ENCODE peak calls at places on chromosomes 11 and 22, in four cellular contexts. X is K562, D is GM12878, Z is H1. U is an unnamed sample.

GRCh38 chr22:39130892-39131855 is 21.3 kb downstream of the CBX7 start:
- DNase-seq in D (no peak), Z (no peak), X (no peak), U (peak)

GRCh38 chr22:23762866-23763578 is at the start of gene C22orf15:
- DNase-seq in Z (no peak), D (no peak), X (peak), U (no peak)

GRCh38 chr11:45097721-45098493 is 48.5 kb upstream of the PRDM11 start:
- DNase-seq in D (no peak), X (peak), Z (no peak), U (no peak)

GRCh38 chr22:20015971-20016733 is 471 bp downstream of the ARVCF start:
- DNase-seq in D (no peak), Z (no peak), X (peak), U (peak)

GRCh38 chr11:57429946-57430345 is 3.0 kb upstream of the SLC43A3 start:
- DNase-seq in X (no peak), D (no peak), Z (no peak), U (no peak)

GRCh38 chr11:66288138-66288865 is 641 bp downstream of the YIF1A start:
- DNase-seq in Z (no peak), X (no peak), D (no peak), U (peak)

GRCh38 chr11:10366568-10367331 is 61.9 kb downstream of the ADM start:
- DNase-seq in Z (peak), X (peak), D (peak), U (peak)

GRCh38 chr11:73189315-73189714 is 28.8 kb upstream of the P2RY2 start:
- DNase-seq in X (no peak), D (peak), Z (no peak), U (no peak)

GRCh38 chr11:12272821-12273617 is 104.4 kb upstream of the PARVA start:
- DNase-seq in D (no peak), Z (no peak), X (no peak), U (peak)

GRCh38 chr11:61294717-61295595 is at the start of gene VWCE:
- DNase-seq in D (no peak), X (no peak), Z (peak), U (peak)

GRCh38 chr11:47552086-47552580 is 799 bp downstream of the CELF1 start:
- DNase-seq in X (peak), Z (no peak), D (no peak), U (peak)

GRCh38 chr11:103061656-103062055 is 30.3 kb downstream of the DCUN1D5 start:
- DNase-seq in D (no peak), Z (no peak), X (no peak), U (no peak)

GRCh38 chr22:17777005-17777716 is 2.9 kb upstream of the BID start:
- DNase-seq in Z (no peak), X (peak), D (peak), U (peak)

GRCh38 chr22:42433754-42434153 is 1.6 kb upstream of the NFAM1 start:
- DNase-seq in D (no peak), X (no peak), Z (no peak), U (no peak)

GRCh38 chr11:83818349-83818748 is 532.2 kb upstream of the CCDC90B start:
- DNase-seq in D (no peak), Z (no peak), X (no peak), U (no peak)

GRCh38 chr11:59206635-59207034 is 6.1 kb downstream of the MPEG1 start:
- DNase-seq in Z (peak), D (no peak), X (peak), U (peak)

GRCh38 chr22:40665312-40665711 is 14.0 kb upstream of the MCHR1 start:
- DNase-seq in Z (no peak), X (no peak), D (no peak), U (no peak)

GRCh38 chr11:36564376-36565032 is 3.3 kb upstream of the RAG1 start:
- DNase-seq in X (peak), Z (no peak), D (peak), U (peak)

GRCh38 chr11:1450958-1451710 is 35.4 kb downstream of the MOB2 start:
- DNase-seq in Z (no peak), X (peak), D (no peak), U (no peak)

GRCh38 chr11:11082651-11083050 is 224.8 kb upstream of the ZBED5 start:
- DNase-seq in D (no peak), X (no peak), Z (no peak), U (no peak)

GRCh38 chr11:66277475-66278391 is at the start of gene CNIH2:
- DNase-seq in X (peak), Z (no peak), D (no peak), U (no peak)

GRCh38 chr11:79045811-79046304 is 395.0 kb downstream of the TENM4 start:
- DNase-seq in D (no peak), Z (no peak), X (no peak), U (no peak)

GRCh38 chr11:110469101-110469500 is 39.4 kb downstream of the FDX1 start:
- DNase-seq in Z (no peak), D (no peak), X (no peak), U (no peak)

GRCh38 chr11:23280088-23280487 is 419.8 kb upstream of the CCDC179 start:
- DNase-seq in X (no peak), D (no peak), Z (no peak), U (no peak)

GRCh38 chr22:44698531-44699421 is 3.2 kb upstream of the PRR5 start:
- DNase-seq in D (no peak), X (no peak), Z (no peak), U (no peak)

GRCh38 chr22:19942886-19943664 is 1.5 kb upstream of the TXNRD2 start:
- DNase-seq in D (no peak), X (peak), Z (no peak), U (peak)

GRCh38 chr11:13862845-13863392 is 99.6 kb upstream of the SPON1 start:
- DNase-seq in D (no peak), X (no peak), Z (no peak), U (no peak)

GRCh38 chr11:13861411-13861810 is 101.1 kb upstream of the SPON1 start:
- DNase-seq in D (no peak), Z (no peak), X (no peak), U (no peak)

GRCh38 chr11:13857828-13858227 is 104.7 kb upstream of the SPON1 start:
- DNase-seq in Z (no peak), X (no peak), D (no peak), U (no peak)

DNA sequence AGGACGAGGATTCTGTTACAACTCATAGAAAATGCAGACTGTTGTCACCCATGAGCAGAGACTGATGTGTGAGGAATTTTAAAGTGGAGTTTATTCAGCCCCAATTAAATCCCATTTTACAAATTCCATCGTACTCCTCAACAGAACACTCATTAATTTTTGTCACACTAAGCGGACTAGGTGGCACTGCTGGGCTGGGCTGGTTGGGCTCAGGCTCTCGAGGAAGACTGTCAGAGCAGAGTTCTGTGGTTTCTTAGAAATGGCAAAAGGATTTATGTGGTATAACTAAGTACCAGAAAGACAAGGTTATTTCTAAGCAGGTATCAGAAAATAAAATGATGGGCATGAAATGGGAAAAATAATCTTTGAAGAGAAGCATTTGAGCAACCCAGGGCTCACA is 102.5 kb upstream of the SPON1 start:
- DNase-seq in Z (no peak), D (no peak), X (no peak), U (no peak)
- TF ChIP-seq CBX5 in Z (no peak), D (no peak), X (no peak), U (no peak)

GRCh38 chr11:127943763-127944162 is 643.6 kb downstream of the ETS1 start:
- DNase-seq in X (no peak), Z (no peak), D (no peak), U (no peak)

GRCh38 chr11:127939000-127939399 is 648.4 kb downstream of the ETS1 start:
- DNase-seq in Z (no peak), D (no peak), X (no peak), U (no peak)

DNA sequence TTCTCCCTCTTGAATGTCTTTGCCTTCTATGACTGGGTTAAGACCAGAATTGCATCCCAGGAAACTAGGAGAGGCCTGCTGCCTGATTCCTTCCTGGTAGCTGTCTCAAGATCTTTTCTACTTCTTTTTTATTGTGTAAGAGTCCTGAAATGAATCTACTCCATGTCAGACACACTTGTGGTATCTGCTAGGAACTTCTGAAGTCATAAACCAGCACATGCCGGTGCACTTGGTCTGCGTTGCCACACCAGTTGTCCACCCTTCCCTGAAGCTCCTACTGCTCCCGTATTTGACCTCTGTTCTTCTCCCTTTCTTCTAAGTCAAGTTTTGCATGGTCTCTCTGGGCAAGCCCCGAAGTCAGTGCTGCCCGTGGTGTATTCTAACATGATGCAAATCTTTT is 644.2 kb downstream of the ETS1 start:
- DNase-seq in D (no peak), X (no peak), Z (no peak), U (no peak)
- TF ChIP-seq USF2 in D (no peak), X (no peak), Z (no peak), U (no peak)

DNA sequence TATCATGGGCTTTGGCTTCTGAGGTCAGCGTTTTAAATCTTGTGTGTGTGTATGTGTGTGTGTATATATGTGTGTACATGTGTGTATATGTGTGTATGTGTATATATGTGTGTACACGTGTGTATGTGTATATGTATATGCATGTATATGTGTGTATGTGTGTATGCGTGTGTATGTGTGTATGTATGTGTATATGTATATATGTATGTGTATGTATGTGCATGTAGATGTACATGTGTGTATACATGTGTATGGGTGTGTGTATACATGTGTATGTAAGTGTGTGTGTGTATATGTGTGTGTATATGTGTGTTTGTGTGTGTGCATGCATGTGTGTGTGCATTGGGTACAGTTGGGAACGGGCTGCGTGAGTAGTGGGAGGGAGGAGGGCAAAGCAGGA is 123.0 kb downstream of the ST3GAL4 start:
- DNase-seq in X (no peak), D (no peak), Z (no peak), U (no peak)
- TF ChIP-seq EP300 in X (no peak), D (no peak), Z (no peak), U (no peak)

GRCh38 chr22:25095869-25096268 is 103.8 kb upstream of the CRYBB3 start:
- DNase-seq in X (no peak), D (no peak), Z (no peak), U (no peak)

GRCh38 chr22:25091449-25091848 is 108.2 kb upstream of the CRYBB3 start:
- DNase-seq in Z (no peak), X (no peak), D (no peak), U (no peak)

GRCh38 chr22:25092119-25092518 is 107.5 kb upstream of the CRYBB3 start:
- DNase-seq in D (no peak), Z (no peak), X (no peak), U (no peak)

GRCh38 chr22:25097006-25097405 is 102.7 kb upstream of the CRYBB3 start:
- DNase-seq in Z (no peak), D (no peak), X (no peak), U (no peak)

GRCh38 chr22:25094579-25094978 is 105.1 kb upstream of the CRYBB3 start:
- DNase-seq in Z (no peak), X (no peak), D (no peak), U (no peak)
- TF ChIP-seq CBX5 in Z (no peak), X (no peak), D (no peak), U (no peak)

U was measured in HepG2.